ENCODE peak calls at places on chromosomes 12 and 14, in eight cellular contexts. J, C, F, D, N, K, W and A are unnamed samples.

GRCh38 chr12:123478762-123479161 is 20.8 kb downstream of the SNRNP35 start:
- DNase-seq in J (no peak), C (peak; percentile 65), F (no peak), D (no peak), N (no peak), K (no peak), W (peak; percentile 88), A (peak; percentile 42)

GRCh38 chr12:57069522-57069921 is 9.1 kb downstream of the NEMP1 start:
- DNase-seq in J (peak; percentile 94), C (no peak), F (peak; percentile 87), D (peak; percentile 96), N (peak; percentile 60), K (no peak), W (peak; percentile 44), A (peak; percentile 96)

GRCh38 chr12:43453761-43454160 is 98.2 kb downstream of the ADAMTS20 start:
- DNase-seq in J (no peak), C (no peak), F (no peak), D (no peak), N (no peak), K (no peak), W (no peak), A (peak; percentile 14)

GRCh38 chr12:109947511-109947910 is 47.4 kb downstream of the TCHP start:
- DNase-seq in J (peak; percentile 54), C (no peak), F (no peak), D (peak; percentile 62), N (no peak), K (no peak), W (no peak), A (peak; percentile 52)

GRCh38 chr14:95564060-95564459 is 29.2 kb downstream of the GLRX5 start:
- DNase-seq in J (peak; percentile 50), C (peak; percentile 24), F (no peak), D (no peak), N (no peak), K (no peak), W (peak; percentile 36), A (no peak)

GRCh38 chr14:71686677-71687076 is 245.6 kb upstream of the RGS6 start:
- DNase-seq in J (peak; percentile 42), C (no peak), F (peak; percentile 78), D (peak; percentile 15), N (no peak), K (no peak), W (no peak), A (peak; percentile 55)

GRCh38 chr14:81400202-81400678 is at the start of gene STON2:
- DNase-seq in J (peak; percentile 70), C (no peak), F (no peak), D (peak; percentile 27), N (no peak), K (no peak), W (peak; percentile 33), A (no peak)

GRCh38 chr12:94761559-94761958 is 111.2 kb upstream of the TMCC3 start:
- DNase-seq in J (peak; percentile 88), C (no peak), F (no peak), D (peak; percentile 67), N (no peak), K (no peak), W (no peak), A (peak; percentile 94)

GRCh38 chr12:25322918-25323773 is 72.4 kb upstream of the KRAS start:
- DNase-seq in J (peak; percentile 29), C (no peak), F (no peak), D (peak; percentile 24), N (no peak), K (no peak), W (no peak), A (peak; percentile 61)

GRCh38 chr14:100662850-100663527 is 63.7 kb upstream of the DLK1 start:
- DNase-seq in J (peak; percentile 74), C (peak; percentile 68), F (peak; percentile 77), D (peak; percentile 84), N (peak; percentile 71), K (peak; percentile 87), W (peak; percentile 53), A (peak; percentile 76)

GRCh38 chr14:93073833-93074769 is 41.6 kb downstream of the ITPK1 start:
- DNase-seq in J (peak; percentile 43), C (peak; percentile 52), F (no peak), D (peak; percentile 86), N (no peak), K (peak; percentile 87), W (peak; percentile 56), A (peak; percentile 48)

GRCh38 chr12:81610955-81611889 is 147.9 kb downstream of the PPFIA2 start:
- DNase-seq in J (no peak), C (no peak), F (no peak), D (peak; percentile 6), N (no peak), K (peak; percentile 59), W (no peak), A (peak; percentile 43)

GRCh38 chr14:52992236-52992635 is 41.4 kb upstream of the FERMT2 start:
- DNase-seq in J (no peak), C (no peak), F (no peak), D (peak; percentile 46), N (no peak), K (no peak), W (no peak), A (peak; percentile 31)

GRCh38 chr12:22047495-22047894 is 1.5 kb downstream of the CMAS start:
- DNase-seq in J (no peak), C (no peak), F (no peak), D (no peak), N (no peak), K (no peak), W (no peak), A (no peak)
- H3K4me3 ChIP-seq in J (no peak overlapping the region), C (peak overlapping the region; percentile 99), F (no peak overlapping the region), D (peak overlapping the region; percentile 91), N (peak overlapping the region; percentile 98), K (no peak overlapping the region), W (no peak overlapping the region), A (no peak overlapping the region)

DNA sequence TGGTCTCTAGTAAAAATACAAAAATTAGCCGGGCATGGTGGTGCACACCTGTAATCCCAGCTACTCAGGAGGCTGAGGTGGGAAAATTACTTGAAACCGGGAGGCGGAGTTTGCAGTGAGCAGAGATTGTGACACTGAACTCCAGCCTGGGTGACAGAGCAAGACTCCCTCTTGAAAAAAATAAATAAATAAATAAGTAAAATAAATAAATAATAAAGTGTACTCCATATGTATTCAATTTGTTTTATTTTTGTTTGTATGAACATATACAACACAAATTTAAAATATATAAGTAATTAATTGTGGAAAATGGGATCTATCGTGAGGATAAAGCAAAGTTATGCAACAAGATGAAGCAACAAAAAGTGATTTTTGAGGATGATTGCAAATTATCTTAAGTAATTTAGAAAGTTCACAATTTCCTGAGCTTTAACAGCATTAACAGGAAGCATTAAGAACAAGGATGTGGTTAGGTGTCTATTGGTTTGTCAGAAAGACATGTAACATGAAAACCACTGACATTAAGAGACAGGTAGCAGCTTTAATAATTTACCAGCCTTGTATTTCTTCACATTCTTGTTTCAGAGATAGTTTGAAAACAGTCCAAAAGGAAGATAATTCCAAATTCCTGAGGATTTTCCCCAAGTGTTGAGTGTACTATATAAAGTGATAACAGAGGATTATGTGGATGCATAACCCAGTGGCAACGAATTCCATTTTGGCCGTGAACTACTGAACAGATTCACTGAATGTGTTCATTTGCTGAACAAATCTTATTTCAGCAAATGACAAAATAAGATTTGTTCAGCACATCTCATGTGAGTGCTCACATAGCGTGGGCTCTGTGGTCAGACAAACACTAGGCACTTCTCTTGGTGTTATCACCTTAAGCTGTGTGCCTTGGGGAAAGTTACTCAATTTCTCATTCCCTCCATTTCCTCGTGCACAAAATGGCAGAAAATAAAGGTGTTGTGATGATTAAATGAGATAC is 68.6 kb upstream of the RESF1 start:
- DNase-seq in J (no peak), C (no peak), F (no peak), D (no peak), N (no peak), K (no peak), W (no peak), A (peak; percentile 47)
- H3K4me3 ChIP-seq in J (no peak overlapping the region), C (no peak overlapping the region), F (no peak overlapping the region), D (no peak overlapping the region), N (no peak overlapping the region), K (no peak overlapping the region), W (no peak overlapping the region), A (no peak overlapping the region)

DNA sequence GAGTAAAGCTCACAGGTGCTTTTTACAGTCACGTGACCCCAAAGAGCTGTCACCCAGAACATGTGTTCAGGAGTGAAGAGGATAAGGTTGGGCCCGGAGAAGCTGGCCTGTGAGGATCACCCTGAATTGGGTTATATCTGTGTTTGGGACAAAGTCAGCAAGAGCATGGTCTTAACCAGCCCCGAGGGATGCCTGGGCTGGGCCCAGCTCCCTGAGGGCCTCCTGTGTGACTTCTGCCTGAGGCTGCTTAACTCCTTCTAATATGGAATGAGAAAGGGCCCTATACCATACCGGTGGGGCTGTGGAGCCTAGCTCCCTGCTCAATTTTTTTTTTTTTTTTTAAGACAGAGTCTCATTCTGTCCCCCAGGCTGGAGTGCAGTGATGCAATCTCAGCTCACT is 2.5 kb downstream of the CDCA4 start:
- DNase-seq in J (no peak), C (no peak), F (no peak), D (no peak), N (no peak), K (no peak), W (no peak), A (no peak)
- H3K4me3 ChIP-seq in J (no peak overlapping the region), C (peak overlapping the region; percentile 88), F (no peak overlapping the region), D (no peak overlapping the region), N (no peak overlapping the region), K (no peak overlapping the region), W (no peak overlapping the region), A (no peak overlapping the region)

GRCh38 chr12:132446535-132447326 is 43.2 kb upstream of the FBRSL1 start:
- DNase-seq in J (no peak), C (no peak), F (no peak), D (no peak), N (no peak), K (no peak), W (no peak), A (no peak)
- H3K4me3 ChIP-seq in J (no peak overlapping the region), C (peak overlapping the region; percentile 44), F (no peak overlapping the region), D (peak overlapping the region; percentile 70), N (peak overlapping the region; percentile 32), K (no peak overlapping the region), W (no peak overlapping the region), A (no peak overlapping the region)

DNA sequence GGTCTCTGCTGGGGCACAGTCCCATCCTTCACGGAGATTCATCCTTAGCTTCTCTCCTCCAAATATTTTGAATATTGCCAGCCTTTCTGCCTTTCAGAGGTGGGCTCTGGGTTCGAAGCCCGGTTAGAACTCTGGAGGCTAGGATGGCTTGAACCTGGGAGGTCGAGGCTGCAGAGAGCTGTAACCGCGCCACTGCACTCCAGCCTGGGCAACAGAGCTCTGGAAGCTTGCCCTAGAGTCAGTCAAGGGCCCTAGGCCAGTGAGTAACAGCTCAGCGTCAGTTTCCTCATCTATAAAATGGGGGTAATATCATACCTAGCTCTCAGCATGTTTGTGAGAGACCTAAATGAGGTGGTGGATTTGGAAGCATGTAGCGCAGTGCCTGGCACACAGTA is 3.2 kb downstream of the PTPN6 start:
- DNase-seq in J (no peak), C (no peak), F (no peak), D (no peak), N (no peak), K (no peak), W (no peak), A (no peak)
- H3K4me3 ChIP-seq in J (no peak overlapping the region), C (peak overlapping the region; percentile 80), F (no peak overlapping the region), D (no peak overlapping the region), N (peak overlapping the region; percentile 50), K (peak overlapping the region; percentile 89), W (peak overlapping the region; percentile 52), A (no peak overlapping the region)

DNA sequence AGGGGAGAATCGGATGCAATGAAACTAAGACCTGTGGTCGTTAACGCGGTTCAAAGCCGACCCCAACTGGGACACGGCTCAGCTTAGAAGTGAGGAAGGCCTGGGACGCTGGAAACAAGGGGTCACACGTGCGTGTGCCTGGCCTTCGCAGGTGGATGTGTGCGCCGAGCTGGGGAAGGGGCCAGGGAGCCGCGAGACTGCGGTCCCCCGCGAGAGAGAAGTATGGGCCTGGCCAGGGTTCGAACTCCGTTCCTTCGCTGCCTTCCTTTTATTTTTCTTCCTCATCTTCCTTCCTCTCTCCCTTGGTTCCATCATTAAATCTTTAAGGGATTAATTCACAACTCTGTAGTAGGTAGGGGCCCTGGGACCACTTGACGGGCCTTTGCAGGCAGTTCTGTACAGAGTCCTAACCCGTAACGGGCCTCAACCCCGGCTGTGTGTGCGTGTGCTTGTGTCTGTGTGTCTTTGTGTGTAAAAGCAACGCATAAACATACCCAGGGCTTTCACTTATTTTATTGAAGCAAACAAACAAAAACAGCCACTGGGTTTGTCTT is 3.6 kb downstream of the TTC6 start:
- DNase-seq in J (no peak), C (no peak), F (no peak), D (no peak), N (no peak), K (no peak), W (no peak), A (no peak)
- H3K4me3 ChIP-seq in J (no peak overlapping the region), C (no peak overlapping the region), F (no peak overlapping the region), D (peak overlapping the region; percentile 37), N (peak overlapping the region; percentile 67), K (no peak overlapping the region), W (no peak overlapping the region), A (no peak overlapping the region)